ENCODE peak calls at places on chromosomes 5 and 9, in seven cellular contexts. One of them, this sample, is unnamed.

GRCh38 chr5:169531631-169532030 is 51.9 kb upstream of the SPDL1 start:
- DNase-seq in transverse colon: no peak
- DNase-seq in heart left ventricle: no peak
- DNase-seq in thyroid gland: no peak
- DNase-seq in IMR-90: no peak
- DNase-seq in body of pancreas: no peak
- DNase-seq in A549: no peak
- DNase-seq in this sample: no peak

GRCh38 chr5:98905857-98906688 is 22.7 kb downstream of the CHD1 start:
- DNase-seq in body of pancreas: no peak
- DNase-seq in A549: no peak
- DNase-seq in heart left ventricle: no peak
- DNase-seq in IMR-90: peak; percentile 59
- DNase-seq in thyroid gland: no peak
- DNase-seq in transverse colon: no peak
- DNase-seq in this sample: no peak

GRCh38 chr5:109161914-109162683 is 247.7 kb downstream of the PJA2 start:
- DNase-seq in thyroid gland: no peak
- DNase-seq in A549: no peak
- DNase-seq in IMR-90: peak; percentile 71
- DNase-seq in body of pancreas: no peak
- DNase-seq in heart left ventricle: no peak
- DNase-seq in transverse colon: no peak
- DNase-seq in this sample: no peak

GRCh38 chr9:96122756-96123155 is 179.2 kb downstream of the HSD17B3 start:
- DNase-seq in A549: no peak
- DNase-seq in IMR-90: peak; percentile 58
- DNase-seq in thyroid gland: no peak
- DNase-seq in heart left ventricle: no peak
- DNase-seq in body of pancreas: no peak
- DNase-seq in transverse colon: no peak
- DNase-seq in this sample: no peak

GRCh38 chr5:148912714-148913398 is 86.4 kb downstream of the ADRB2 start:
- DNase-seq in transverse colon: no peak
- DNase-seq in body of pancreas: no peak
- DNase-seq in thyroid gland: peak; percentile 39
- DNase-seq in IMR-90: peak; percentile 99
- DNase-seq in A549: peak; percentile 82
- DNase-seq in heart left ventricle: no peak
- DNase-seq in this sample: no peak

GRCh38 chr9:19683715-19684114 is 105.1 kb downstream of the SLC24A2 start:
- DNase-seq in heart left ventricle: no peak
- DNase-seq in body of pancreas: no peak
- DNase-seq in IMR-90: no peak
- DNase-seq in thyroid gland: no peak
- DNase-seq in transverse colon: no peak
- DNase-seq in A549: no peak
- DNase-seq in this sample: no peak

GRCh38 chr5:52007230-52007858 is 624.1 kb downstream of the ISL1 start:
- DNase-seq in heart left ventricle: no peak
- DNase-seq in A549: peak; percentile 1
- DNase-seq in thyroid gland: no peak
- DNase-seq in IMR-90: peak; percentile 38
- DNase-seq in transverse colon: no peak
- DNase-seq in body of pancreas: no peak
- DNase-seq in this sample: no peak

GRCh38 chr5:84227221-84227620 is 157.5 kb downstream of the EDIL3 start:
- DNase-seq in thyroid gland: no peak
- DNase-seq in transverse colon: no peak
- DNase-seq in A549: no peak
- DNase-seq in IMR-90: peak; percentile 14
- DNase-seq in body of pancreas: no peak
- DNase-seq in heart left ventricle: no peak
- DNase-seq in this sample: no peak

GRCh38 chr5:68450245-68450852 is 234.8 kb downstream of the PIK3R1 start:
- DNase-seq in transverse colon: no peak
- DNase-seq in A549: no peak
- DNase-seq in thyroid gland: peak; percentile 26
- DNase-seq in IMR-90: peak; percentile 77
- DNase-seq in body of pancreas: no peak
- DNase-seq in heart left ventricle: no peak
- DNase-seq in this sample: no peak

GRCh38 chr9:133718533-133719315 is 19.4 kb downstream of the SARDH start:
- DNase-seq in body of pancreas: no peak
- DNase-seq in IMR-90: no peak
- DNase-seq in heart left ventricle: peak; percentile 5
- DNase-seq in A549: no peak
- DNase-seq in transverse colon: no peak
- DNase-seq in thyroid gland: no peak
- DNase-seq in this sample: no peak

DNA sequence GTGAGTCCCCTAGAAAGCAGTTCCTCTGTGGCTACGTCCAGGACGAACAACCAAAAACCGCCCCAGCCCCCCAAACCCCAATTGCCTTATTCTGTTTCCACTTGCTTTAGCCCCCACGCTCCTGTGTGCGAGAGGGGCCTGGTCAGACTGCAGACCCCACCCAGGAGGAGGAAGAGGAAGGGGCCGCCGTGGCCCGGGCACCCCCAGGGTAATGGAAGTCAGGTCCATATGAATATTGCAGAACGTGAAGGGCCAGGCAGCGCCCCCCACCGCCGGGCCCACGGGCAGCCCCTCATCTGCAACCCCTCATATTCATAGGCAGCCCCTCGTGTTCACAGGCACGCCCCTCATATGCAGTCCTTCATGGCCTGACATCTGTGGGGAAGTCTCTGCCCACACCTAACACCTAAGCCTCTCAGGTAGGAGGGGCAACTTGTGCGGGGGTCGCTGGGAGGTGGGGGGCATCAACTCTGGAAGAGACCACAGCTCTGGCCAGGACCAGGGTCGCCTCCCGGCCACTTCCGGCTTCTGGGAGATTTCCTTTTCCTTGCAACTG is 37.7 kb upstream of the PLEKHG4B start:
- DNase-seq in body of pancreas: no peak
- DNase-seq in A549: no peak
- DNase-seq in thyroid gland: no peak
- DNase-seq in IMR-90: no peak
- DNase-seq in heart left ventricle: no peak
- DNase-seq in transverse colon: no peak
- DNase-seq in this sample: no peak
- H3K4me3 ChIP-seq in body of pancreas: no peak overlapping the region
- H3K4me3 ChIP-seq in A549: peak overlapping the region; percentile 55
- H3K4me3 ChIP-seq in thyroid gland: no peak overlapping the region
- H3K4me3 ChIP-seq in IMR-90: no peak overlapping the region
- H3K4me3 ChIP-seq in heart left ventricle: peak overlapping the region; percentile 48
- H3K4me3 ChIP-seq in transverse colon: no peak overlapping the region
- H3K4me3 ChIP-seq in this sample: peak overlapping the region; percentile 52

DNA sequence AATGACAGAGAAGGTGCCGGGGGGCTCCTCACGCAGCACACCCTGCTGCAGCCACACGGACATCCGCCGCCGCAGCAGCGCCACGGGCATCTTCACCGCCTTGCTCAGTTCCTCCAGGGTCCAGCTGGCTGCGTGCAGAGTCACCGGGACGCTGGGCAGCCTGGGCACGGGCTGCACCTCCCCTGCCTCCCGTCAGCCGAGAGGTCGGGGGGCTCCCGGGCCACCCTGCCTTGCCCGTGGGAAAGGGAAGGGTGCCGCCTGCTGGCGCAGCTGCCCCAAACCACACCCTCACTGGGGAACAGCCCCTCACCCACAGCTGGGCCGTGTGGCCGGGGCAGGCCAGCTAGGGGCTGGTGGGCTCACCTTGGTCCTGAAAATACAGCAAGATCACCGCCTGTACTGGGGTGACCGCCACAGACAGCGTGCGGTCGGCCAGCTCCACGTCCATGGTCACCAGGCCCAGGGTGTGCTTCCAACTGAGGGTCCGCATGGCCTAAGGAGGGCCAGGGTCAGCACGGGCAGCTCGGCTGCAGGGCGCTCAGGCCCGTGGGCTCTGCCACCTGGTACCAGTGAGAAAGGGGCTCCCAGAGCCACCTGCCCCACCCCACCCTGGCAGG is 3.6 kb upstream of the TMEM210 start:
- DNase-seq in IMR-90: no peak
- DNase-seq in thyroid gland: no peak
- DNase-seq in transverse colon: no peak
- DNase-seq in A549: no peak
- DNase-seq in body of pancreas: no peak
- DNase-seq in heart left ventricle: no peak
- DNase-seq in this sample: no peak
- TF ChIP-seq POLR2A in IMR-90: no peak
- TF ChIP-seq POLR2A in thyroid gland: no peak
- TF ChIP-seq POLR2A in transverse colon: no peak
- TF ChIP-seq POLR2A in A549: no peak
- TF ChIP-seq POLR2A in body of pancreas: no peak
- TF ChIP-seq POLR2A in heart left ventricle: no peak
- TF ChIP-seq POLR2A in this sample: no peak

DNA sequence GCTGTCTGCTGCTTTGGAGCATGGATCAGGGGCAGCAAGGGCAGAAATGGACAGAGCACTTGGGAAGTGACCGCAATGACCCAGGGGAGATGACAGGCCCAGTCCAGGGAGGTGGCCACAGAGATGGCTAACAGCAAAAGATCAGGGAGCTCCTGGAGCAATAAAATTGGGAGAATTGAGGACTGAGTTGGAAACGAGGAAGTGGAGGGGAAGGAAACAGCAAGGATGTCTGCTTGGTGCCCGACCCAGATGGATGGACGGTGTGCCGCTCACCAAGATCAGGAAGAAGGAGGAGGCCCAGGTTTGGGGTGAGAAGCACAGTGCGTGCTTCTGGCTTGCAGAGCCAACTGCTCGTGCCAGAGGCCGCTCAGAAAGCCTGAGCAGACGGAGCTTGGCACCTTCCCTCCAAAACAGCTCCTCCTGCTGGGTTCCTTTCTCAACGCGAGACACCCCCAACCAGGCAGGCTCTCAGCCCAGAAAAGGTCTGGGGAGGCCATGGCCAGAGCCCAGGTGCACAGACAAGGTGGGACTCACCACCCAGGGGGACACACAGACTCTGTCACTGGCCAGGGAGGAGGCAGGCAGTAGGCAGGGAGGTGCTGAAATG is 1.7 kb upstream of the SLC34A1 start:
- DNase-seq in body of pancreas: peak; percentile 67
- DNase-seq in IMR-90: peak; percentile 18
- DNase-seq in transverse colon: no peak
- DNase-seq in A549: no peak
- DNase-seq in thyroid gland: peak; percentile 14
- DNase-seq in heart left ventricle: no peak
- DNase-seq in this sample: no peak
- TF ChIP-seq CTCF in body of pancreas: no peak
- TF ChIP-seq CTCF in IMR-90: peak; percentile 17
- TF ChIP-seq CTCF in transverse colon: no peak
- TF ChIP-seq CTCF in A549: peak; percentile 11
- TF ChIP-seq CTCF in thyroid gland: no peak
- TF ChIP-seq CTCF in heart left ventricle: peak; percentile 27
- TF ChIP-seq CTCF in this sample: no peak

GRCh38 chr5:139549162-139549894 is 11.8 kb upstream of the UBE2D2 start:
- DNase-seq in heart left ventricle: no peak
- DNase-seq in transverse colon: no peak
- DNase-seq in body of pancreas: no peak
- DNase-seq in A549: no peak
- DNase-seq in IMR-90: no peak
- DNase-seq in thyroid gland: no peak
- DNase-seq in this sample: no peak

GRCh38 chr5:139543423-139543991 is 17.6 kb upstream of the UBE2D2 start:
- DNase-seq in IMR-90: peak; percentile 5
- DNase-seq in heart left ventricle: peak; percentile 79
- DNase-seq in A549: no peak
- DNase-seq in transverse colon: peak; percentile 81
- DNase-seq in thyroid gland: peak; percentile 40
- DNase-seq in body of pancreas: peak; percentile 67
- DNase-seq in this sample: no peak
- H3K4me3 ChIP-seq in IMR-90: no peak overlapping the region
- H3K4me3 ChIP-seq in heart left ventricle: peak overlapping the region; percentile 26
- H3K4me3 ChIP-seq in A549: no peak overlapping the region
- H3K4me3 ChIP-seq in transverse colon: no peak overlapping the region
- H3K4me3 ChIP-seq in thyroid gland: no peak overlapping the region
- H3K4me3 ChIP-seq in body of pancreas: no peak overlapping the region
- H3K4me3 ChIP-seq in this sample: peak overlapping the region; percentile 17

DNA sequence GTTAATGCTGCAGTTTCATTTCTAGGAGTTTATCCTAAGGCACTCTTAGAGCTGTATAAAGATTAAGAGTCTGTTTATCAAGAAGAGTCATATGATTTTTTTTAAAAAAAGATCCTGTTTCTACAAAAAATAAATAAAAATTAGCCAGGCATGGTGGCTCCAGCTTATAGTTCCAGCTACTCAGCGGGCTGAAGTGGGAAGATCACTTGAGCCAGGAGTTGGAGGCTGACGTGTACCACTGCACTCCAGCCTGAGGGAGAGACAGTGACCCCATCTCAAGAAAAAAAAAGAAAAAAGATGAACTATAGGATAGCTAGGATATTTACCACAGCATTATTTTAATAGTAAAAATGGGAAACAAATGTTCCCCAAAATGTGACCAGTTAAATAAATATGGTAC is 3.3 kb upstream of the UBE2D2 start:
- DNase-seq in body of pancreas: no peak
- DNase-seq in thyroid gland: peak; percentile 64
- DNase-seq in A549: no peak
- DNase-seq in IMR-90: peak; percentile 51
- DNase-seq in transverse colon: no peak
- DNase-seq in heart left ventricle: no peak
- DNase-seq in this sample: no peak
- TF ChIP-seq POLR2A in body of pancreas: no peak
- TF ChIP-seq POLR2A in thyroid gland: no peak
- TF ChIP-seq POLR2A in A549: no peak
- TF ChIP-seq POLR2A in IMR-90: no peak
- TF ChIP-seq POLR2A in transverse colon: no peak
- TF ChIP-seq POLR2A in heart left ventricle: no peak
- TF ChIP-seq POLR2A in this sample: no peak

DNA sequence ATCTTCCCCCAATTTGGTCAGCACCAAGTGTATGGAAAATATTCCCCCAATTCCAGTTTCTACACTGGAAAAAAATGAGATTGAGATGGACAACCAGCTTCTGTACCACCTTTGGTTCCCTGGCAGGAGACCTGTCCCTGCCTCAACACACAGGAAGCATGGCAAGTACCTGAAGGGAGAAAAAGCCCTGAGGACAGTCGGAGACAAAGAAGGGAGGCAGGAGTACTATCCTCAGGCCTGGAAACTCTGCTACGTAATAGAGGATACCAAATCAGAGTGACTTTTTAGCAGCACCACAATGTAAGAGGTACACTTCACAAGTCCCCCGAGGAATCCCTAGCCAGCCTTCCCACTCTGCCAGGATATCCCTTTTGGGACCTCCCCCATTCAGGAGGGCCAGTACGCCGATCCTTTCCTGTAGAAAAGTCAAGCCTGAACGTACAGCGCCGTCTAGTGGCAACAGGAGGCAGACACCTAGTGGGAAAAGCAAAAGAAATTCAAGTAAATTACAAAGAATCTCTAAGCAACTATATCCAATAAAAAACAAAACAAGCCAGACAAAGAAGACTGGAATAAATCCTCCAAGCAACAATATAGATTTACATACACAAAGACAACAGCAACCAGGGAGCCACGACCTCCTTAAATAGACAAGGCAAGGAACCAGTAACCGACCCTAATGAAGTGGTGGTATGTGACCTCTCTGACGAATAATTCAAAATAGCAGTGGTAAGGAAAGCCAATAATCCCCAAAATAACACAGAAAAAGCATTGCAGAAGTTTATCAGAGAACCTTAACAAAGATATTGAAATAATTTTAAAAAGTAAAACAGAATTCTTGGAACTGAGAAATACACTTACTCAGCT is 63.3 kb upstream of the SLCO6A1 start:
- DNase-seq in body of pancreas: no peak
- DNase-seq in thyroid gland: peak; percentile 30
- DNase-seq in heart left ventricle: no peak
- DNase-seq in IMR-90: peak; percentile 1
- DNase-seq in transverse colon: peak; percentile 11
- DNase-seq in A549: no peak
- DNase-seq in this sample: no peak
- TF ChIP-seq CTCF in body of pancreas: no peak
- TF ChIP-seq CTCF in thyroid gland: peak; percentile 58
- TF ChIP-seq CTCF in heart left ventricle: peak; percentile 43
- TF ChIP-seq CTCF in IMR-90: peak; percentile 39
- TF ChIP-seq CTCF in transverse colon: peak; percentile 41
- TF ChIP-seq CTCF in A549: peak; percentile 29
- TF ChIP-seq CTCF in this sample: no peak

This sample was measured in tibial nerve.